ENCODE peak calls at places on chromosomes 16 and 17, in ten cellular contexts. U, E, Z, I, R, T, N, A, V and H are unnamed samples.

GRCh38 chr16:78984887-78985464 is 615.6 kb downstream of the MAF start:
- DNase-seq in U (no peak), E (no peak), Z (no peak), I (no peak), R (no peak), T (peak; percentile 31), N (peak; percentile 16), A (no peak), V (no peak), H (no peak)

GRCh38 chr17:2237521-2237921 is 66.1 kb downstream of the SMG6 start:
- DNase-seq in U (no peak), E (no peak), Z (no peak), I (no peak), R (no peak), T (no peak), N (no peak), A (peak; percentile 86), V (no peak), H (no peak)

GRCh38 chr16:90031931-90032663 is 12.8 kb upstream of the DBNDD1 start:
- DNase-seq in U (peak; percentile 6), E (no peak), Z (no peak), I (no peak), R (no peak), T (no peak), N (peak; percentile 28), A (peak; percentile 64), V (no peak), H (peak; percentile 45)

GRCh38 chr16:87809150-87809902 is 43.5 kb upstream of the KLHDC4 start:
- DNase-seq in U (no peak), E (no peak), Z (peak; percentile 80), I (no peak), R (no peak), T (no peak), N (peak; percentile 57), A (no peak), V (no peak), H (no peak)

GRCh38 chr17:59668816-59669215 is 38.4 kb downstream of the PTRH2 start:
- DNase-seq in U (no peak), E (no peak), Z (no peak), I (peak; percentile 91), R (no peak), T (no peak), N (peak; percentile 67), A (peak; percentile 97), V (no peak), H (peak; percentile 11)

GRCh38 chr16:29147710-29148425 is 163.0 kb downstream of the LAT start:
- DNase-seq in U (no peak), E (no peak), Z (no peak), I (no peak), R (no peak), T (no peak), N (no peak), A (no peak), V (no peak), H (no peak)

GRCh38 chr16:19005561-19006445 is 22.1 kb downstream of the TMC7 start:
- DNase-seq in U (peak; percentile 87), E (peak; percentile 89), Z (no peak), I (no peak), R (no peak), T (peak; percentile 32), N (no peak), A (peak; percentile 44), V (peak; percentile 77), H (no peak)

GRCh38 chr16:12764813-12765212 is 38.9 kb downstream of the CPPED1 start:
- DNase-seq in U (no peak), E (no peak), Z (no peak), I (no peak), R (no peak), T (no peak), N (no peak), A (no peak), V (no peak), H (no peak)

GRCh38 chr16:65024649-65025243 is 97.1 kb downstream of the CDH11 start:
- DNase-seq in U (no peak), E (no peak), Z (no peak), I (no peak), R (no peak), T (no peak), N (no peak), A (peak; percentile 79), V (no peak), H (no peak)

GRCh38 chr17:77794846-77795245 is 163.7 kb upstream of the TNRC6C start:
- DNase-seq in U (no peak), E (no peak), Z (no peak), I (no peak), R (no peak), T (no peak), N (no peak), A (no peak), V (no peak), H (no peak)

GRCh38 chr17:55606431-55606830 is 95.2 kb upstream of the SMIM36 start:
- DNase-seq in U (no peak), E (no peak), Z (no peak), I (no peak), R (no peak), T (no peak), N (no peak), A (no peak), V (no peak), H (no peak)

GRCh38 chr17:17414316-17414937 is 62.4 kb upstream of the MED9 start:
- DNase-seq in U (peak; percentile 68), E (no peak), Z (no peak), I (no peak), R (no peak), T (no peak), N (no peak), A (peak; percentile 92), V (no peak), H (no peak)

GRCh38 chr17:40322417-40323315 is 13.7 kb downstream of the RARA start:
- DNase-seq in U (peak; percentile 70), E (peak; percentile 71), Z (peak; percentile 89), I (no peak), R (peak; percentile 84), T (no peak), N (peak; percentile 98), A (peak; percentile 81), V (peak; percentile 70), H (no peak)

GRCh38 chr17:64780096-64781012 is 118.2 kb upstream of the SMURF2 start:
- DNase-seq in U (no peak), E (peak; percentile 93), Z (peak; percentile 74), I (no peak), R (peak; percentile 50), T (peak; percentile 65), N (no peak), A (no peak), V (peak; percentile 90), H (no peak)

GRCh38 chr16:10950393-10950792 is 6.0 kb downstream of the CLEC16A start:
- DNase-seq in U (no peak), E (no peak), Z (no peak), I (no peak), R (no peak), T (no peak), N (no peak), A (no peak), V (no peak), H (no peak)

GRCh38 chr16:20611350-20611902 is 35.3 kb upstream of the ACSM2B start:
- DNase-seq in U (peak; percentile 58), E (no peak), Z (peak; percentile 18), I (no peak), R (no peak), T (no peak), N (no peak), A (no peak), V (no peak), H (no peak)